ENCODE peak calls at places on chromosomes 11 and 22, in five cellular contexts. One of them, this sample, is unnamed.

GRCh38 chr22:36921309-36922096 is 8.1 kb downstream of the CSF2RB start:
- DNase-seq in BE2C: no peak
- DNase-seq in fibroblast of mammary gland: no peak
- DNase-seq in right atrium auricular region: peak; percentile 58
- DNase-seq in activated CD8-positive, alpha-beta T cell treated with anti-CD3 and anti-CD28 coated beads for 36 hours: peak; percentile 13
- DNase-seq in this sample: no peak

GRCh38 chr11:134861490-134862107 is 449.6 kb upstream of the B3GAT1 start:
- DNase-seq in BE2C: no peak
- DNase-seq in fibroblast of mammary gland: no peak
- DNase-seq in right atrium auricular region: no peak
- DNase-seq in activated CD8-positive, alpha-beta T cell treated with anti-CD3 and anti-CD28 coated beads for 36 hours: peak; percentile 5
- DNase-seq in this sample: no peak

GRCh38 chr11:126855536-126855935 is 145.0 kb downstream of the KIRREL3 start:
- DNase-seq in BE2C: no peak
- DNase-seq in fibroblast of mammary gland: no peak
- DNase-seq in right atrium auricular region: no peak
- DNase-seq in activated CD8-positive, alpha-beta T cell treated with anti-CD3 and anti-CD28 coated beads for 36 hours: no peak
- DNase-seq in this sample: no peak

GRCh38 chr22:48945621-48946458 is 881.8 kb downstream of the BRD1 start:
- DNase-seq in BE2C: no peak
- DNase-seq in fibroblast of mammary gland: no peak
- DNase-seq in right atrium auricular region: peak; percentile 44
- DNase-seq in activated CD8-positive, alpha-beta T cell treated with anti-CD3 and anti-CD28 coated beads for 36 hours: no peak
- DNase-seq in this sample: no peak

GRCh38 chr11:17368551-17368950 is 17.0 kb downstream of the NCR3LG1 start:
- DNase-seq in BE2C: no peak
- DNase-seq in fibroblast of mammary gland: no peak
- DNase-seq in right atrium auricular region: no peak
- DNase-seq in activated CD8-positive, alpha-beta T cell treated with anti-CD3 and anti-CD28 coated beads for 36 hours: no peak
- DNase-seq in this sample: no peak

GRCh38 chr11:73350908-73351636 is 25.1 kb upstream of the RELT start:
- DNase-seq in BE2C: peak; percentile 50
- DNase-seq in fibroblast of mammary gland: peak; percentile 85
- DNase-seq in right atrium auricular region: peak; percentile 75
- DNase-seq in activated CD8-positive, alpha-beta T cell treated with anti-CD3 and anti-CD28 coated beads for 36 hours: peak; percentile 74
- DNase-seq in this sample: peak; percentile 60

GRCh38 chr11:111429066-111429506 is 50.0 kb upstream of the POU2AF1 start:
- DNase-seq in BE2C: peak; percentile 51
- DNase-seq in fibroblast of mammary gland: peak; percentile 81
- DNase-seq in right atrium auricular region: peak; percentile 83
- DNase-seq in activated CD8-positive, alpha-beta T cell treated with anti-CD3 and anti-CD28 coated beads for 36 hours: peak; percentile 84
- DNase-seq in this sample: peak; percentile 38

GRCh38 chr11:44778200-44779100 is 51.7 kb downstream of the TSPAN18 start:
- DNase-seq in BE2C: no peak
- DNase-seq in fibroblast of mammary gland: no peak
- DNase-seq in right atrium auricular region: no peak
- DNase-seq in activated CD8-positive, alpha-beta T cell treated with anti-CD3 and anti-CD28 coated beads for 36 hours: no peak
- DNase-seq in this sample: no peak

GRCh38 chr11:100592619-100593309 is 94.3 kb upstream of the ARHGAP42 start:
- DNase-seq in BE2C: no peak
- DNase-seq in fibroblast of mammary gland: no peak
- DNase-seq in right atrium auricular region: no peak
- DNase-seq in activated CD8-positive, alpha-beta T cell treated with anti-CD3 and anti-CD28 coated beads for 36 hours: no peak
- DNase-seq in this sample: no peak

GRCh38 chr22:47213571-47214230 is 451.3 kb downstream of the TBC1D22A start:
- DNase-seq in BE2C: peak; percentile 56
- DNase-seq in fibroblast of mammary gland: peak; percentile 5
- DNase-seq in right atrium auricular region: no peak
- DNase-seq in activated CD8-positive, alpha-beta T cell treated with anti-CD3 and anti-CD28 coated beads for 36 hours: peak; percentile 71
- DNase-seq in this sample: no peak

GRCh38 chr11:3880724-3881123 is 25.3 kb downstream of the STIM1 start:
- DNase-seq in BE2C: peak; percentile 11
- DNase-seq in fibroblast of mammary gland: peak; percentile 70
- DNase-seq in right atrium auricular region: no peak
- DNase-seq in activated CD8-positive, alpha-beta T cell treated with anti-CD3 and anti-CD28 coated beads for 36 hours: no peak
- DNase-seq in this sample: no peak

GRCh38 chr11:112797072-112797471 is 164.1 kb upstream of the NCAM1 start:
- DNase-seq in BE2C: peak; percentile 62
- DNase-seq in fibroblast of mammary gland: no peak
- DNase-seq in right atrium auricular region: no peak
- DNase-seq in activated CD8-positive, alpha-beta T cell treated with anti-CD3 and anti-CD28 coated beads for 36 hours: no peak
- DNase-seq in this sample: no peak

GRCh38 chr11:65430406-65431217 is 8.0 kb downstream of the NEAT1 start:
- DNase-seq in BE2C: no peak
- DNase-seq in fibroblast of mammary gland: peak; percentile 75
- DNase-seq in right atrium auricular region: peak; percentile 50
- DNase-seq in activated CD8-positive, alpha-beta T cell treated with anti-CD3 and anti-CD28 coated beads for 36 hours: peak; percentile 50
- DNase-seq in this sample: no peak

GRCh38 chr11:2383823-2384722 is 7.0 kb downstream of the CD81 start:
- DNase-seq in BE2C: no peak
- DNase-seq in fibroblast of mammary gland: peak; percentile 36
- DNase-seq in right atrium auricular region: no peak
- DNase-seq in activated CD8-positive, alpha-beta T cell treated with anti-CD3 and anti-CD28 coated beads for 36 hours: no peak
- DNase-seq in this sample: no peak

GRCh38 chr11:61041755-61042518 is 60.4 kb upstream of the CD5 start:
- DNase-seq in BE2C: no peak
- DNase-seq in fibroblast of mammary gland: no peak
- DNase-seq in right atrium auricular region: no peak
- DNase-seq in activated CD8-positive, alpha-beta T cell treated with anti-CD3 and anti-CD28 coated beads for 36 hours: peak; percentile 90
- DNase-seq in this sample: peak; percentile 74

GRCh38 chr22:48118654-48119053 is 1356.2 kb downstream of the TBC1D22A start:
- DNase-seq in BE2C: no peak
- DNase-seq in fibroblast of mammary gland: no peak
- DNase-seq in right atrium auricular region: peak; percentile 34
- DNase-seq in activated CD8-positive, alpha-beta T cell treated with anti-CD3 and anti-CD28 coated beads for 36 hours: no peak
- DNase-seq in this sample: no peak

GRCh38 chr11:58734681-58735490 is 3.1 kb upstream of the GLYAT start:
- DNase-seq in BE2C: no peak
- DNase-seq in fibroblast of mammary gland: no peak
- DNase-seq in right atrium auricular region: no peak
- DNase-seq in activated CD8-positive, alpha-beta T cell treated with anti-CD3 and anti-CD28 coated beads for 36 hours: no peak
- DNase-seq in this sample: no peak

GRCh38 chr22:47628477-47629272 is 866.2 kb downstream of the TBC1D22A start:
- DNase-seq in BE2C: no peak
- DNase-seq in fibroblast of mammary gland: no peak
- DNase-seq in right atrium auricular region: peak; percentile 16
- DNase-seq in activated CD8-positive, alpha-beta T cell treated with anti-CD3 and anti-CD28 coated beads for 36 hours: no peak
- DNase-seq in this sample: no peak

GRCh38 chr11:58615556-58615955 is 6.9 kb upstream of the CNTF start:
- DNase-seq in BE2C: no peak
- DNase-seq in fibroblast of mammary gland: no peak
- DNase-seq in right atrium auricular region: no peak
- DNase-seq in activated CD8-positive, alpha-beta T cell treated with anti-CD3 and anti-CD28 coated beads for 36 hours: no peak
- DNase-seq in this sample: no peak

GRCh38 chr11:72585762-72586590 is 88.2 kb downstream of the PDE2A start:
- DNase-seq in BE2C: peak; percentile 71
- DNase-seq in fibroblast of mammary gland: peak; percentile 50
- DNase-seq in right atrium auricular region: peak; percentile 75
- DNase-seq in activated CD8-positive, alpha-beta T cell treated with anti-CD3 and anti-CD28 coated beads for 36 hours: peak; percentile 72
- DNase-seq in this sample: peak; percentile 67

GRCh38 chr11:127875076-127875475 is 712.3 kb downstream of the ETS1 start:
- DNase-seq in BE2C: no peak
- DNase-seq in fibroblast of mammary gland: no peak
- DNase-seq in right atrium auricular region: no peak
- DNase-seq in activated CD8-positive, alpha-beta T cell treated with anti-CD3 and anti-CD28 coated beads for 36 hours: no peak
- DNase-seq in this sample: no peak

GRCh38 chr11:108895579-108896480 is 231.0 kb downstream of the DDX10 start:
- DNase-seq in BE2C: no peak
- DNase-seq in fibroblast of mammary gland: peak; percentile 39
- DNase-seq in right atrium auricular region: no peak
- DNase-seq in activated CD8-positive, alpha-beta T cell treated with anti-CD3 and anti-CD28 coated beads for 36 hours: no peak
- DNase-seq in this sample: no peak

GRCh38 chr11:5937868-5938602 is 4.0 kb upstream of the OR56A3 start:
- DNase-seq in BE2C: no peak
- DNase-seq in fibroblast of mammary gland: no peak
- DNase-seq in right atrium auricular region: no peak
- DNase-seq in activated CD8-positive, alpha-beta T cell treated with anti-CD3 and anti-CD28 coated beads for 36 hours: no peak
- DNase-seq in this sample: no peak

GRCh38 chr11:125224391-125225015 is 60.0 kb downstream of the PKNOX2 start:
- DNase-seq in BE2C: no peak
- DNase-seq in fibroblast of mammary gland: peak; percentile 17
- DNase-seq in right atrium auricular region: peak; percentile 73
- DNase-seq in activated CD8-positive, alpha-beta T cell treated with anti-CD3 and anti-CD28 coated beads for 36 hours: peak; percentile 8
- DNase-seq in this sample: peak; percentile 52

GRCh38 chr11:131546218-131546895 is 175.9 kb downstream of the NTM start:
- DNase-seq in BE2C: no peak
- DNase-seq in fibroblast of mammary gland: no peak
- DNase-seq in right atrium auricular region: no peak
- DNase-seq in activated CD8-positive, alpha-beta T cell treated with anti-CD3 and anti-CD28 coated beads for 36 hours: no peak
- DNase-seq in this sample: no peak

GRCh38 chr22:42268852-42269406 is 1.5 kb downstream of the TCF20 start:
- DNase-seq in BE2C: no peak
- DNase-seq in fibroblast of mammary gland: no peak
- DNase-seq in right atrium auricular region: no peak
- DNase-seq in activated CD8-positive, alpha-beta T cell treated with anti-CD3 and anti-CD28 coated beads for 36 hours: no peak
- DNase-seq in this sample: no peak

DNA sequence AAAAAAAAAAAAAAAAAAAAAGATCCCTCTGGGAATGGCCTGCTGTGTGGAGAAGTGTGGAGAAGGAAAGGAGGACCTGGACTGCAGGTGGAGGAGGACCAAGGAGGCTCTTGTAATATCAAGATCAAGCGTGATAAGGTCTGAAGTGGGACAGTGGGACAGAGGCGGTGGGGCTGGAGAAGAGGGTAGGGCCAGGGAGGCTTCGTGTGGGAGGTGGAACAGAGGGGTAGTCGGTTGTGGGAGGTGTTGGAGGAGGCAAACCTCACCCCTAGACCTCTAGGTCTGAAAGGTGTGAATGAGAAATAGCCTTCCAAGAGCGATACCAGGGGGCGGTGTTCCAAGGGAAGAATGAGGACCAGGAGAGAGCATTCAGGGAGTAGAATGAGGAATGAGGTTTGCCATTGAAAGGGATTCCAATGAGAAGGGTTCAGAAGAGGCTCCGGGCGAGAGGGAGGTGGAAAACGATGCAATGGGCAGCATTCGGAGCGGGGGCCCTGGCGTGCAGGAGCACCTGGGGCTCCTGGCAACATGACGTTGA is 44.2 kb downstream of the MCHR1 start:
- DNase-seq in BE2C: no peak
- DNase-seq in fibroblast of mammary gland: no peak
- DNase-seq in right atrium auricular region: no peak
- DNase-seq in activated CD8-positive, alpha-beta T cell treated with anti-CD3 and anti-CD28 coated beads for 36 hours: no peak
- DNase-seq in this sample: no peak
- TF ChIP-seq CTCF in BE2C: no peak
- TF ChIP-seq CTCF in fibroblast of mammary gland: no peak
- TF ChIP-seq CTCF in right atrium auricular region: no peak
- TF ChIP-seq CTCF in activated CD8-positive, alpha-beta T cell treated with anti-CD3 and anti-CD28 coated beads for 36 hours: no peak
- TF ChIP-seq CTCF in this sample: no peak

GRCh38 chr11:13462311-13462927 is 603 bp downstream of the BTBD10 start:
- DNase-seq in BE2C: peak; percentile 64
- DNase-seq in fibroblast of mammary gland: peak; percentile 24
- DNase-seq in right atrium auricular region: no peak
- DNase-seq in activated CD8-positive, alpha-beta T cell treated with anti-CD3 and anti-CD28 coated beads for 36 hours: peak; percentile 69
- DNase-seq in this sample: peak; percentile 83
- TF ChIP-seq CTCF in BE2C: no peak
- TF ChIP-seq CTCF in fibroblast of mammary gland: no peak
- TF ChIP-seq CTCF in right atrium auricular region: no peak
- TF ChIP-seq CTCF in activated CD8-positive, alpha-beta T cell treated with anti-CD3 and anti-CD28 coated beads for 36 hours: no peak
- TF ChIP-seq CTCF in this sample: no peak

GRCh38 chr11:33894402-33894754 is 2.5 kb upstream of the LMO2 start:
- DNase-seq in BE2C: no peak
- DNase-seq in fibroblast of mammary gland: no peak
- DNase-seq in right atrium auricular region: no peak
- DNase-seq in activated CD8-positive, alpha-beta T cell treated with anti-CD3 and anti-CD28 coated beads for 36 hours: no peak
- DNase-seq in this sample: no peak

GRCh38 chr11:33891714-33892327 is at the start of gene LMO2:
- DNase-seq in BE2C: no peak
- DNase-seq in fibroblast of mammary gland: no peak
- DNase-seq in right atrium auricular region: no peak
- DNase-seq in activated CD8-positive, alpha-beta T cell treated with anti-CD3 and anti-CD28 coated beads for 36 hours: peak; percentile 25
- DNase-seq in this sample: no peak

GRCh38 chr11:33892906-33893594 is 1.2 kb upstream of the LMO2 start:
- DNase-seq in BE2C: no peak
- DNase-seq in fibroblast of mammary gland: no peak
- DNase-seq in right atrium auricular region: no peak
- DNase-seq in activated CD8-positive, alpha-beta T cell treated with anti-CD3 and anti-CD28 coated beads for 36 hours: peak; percentile 33
- DNase-seq in this sample: no peak

GRCh38 chr11:33895752-33896137 is 3.9 kb upstream of the LMO2 start:
- DNase-seq in BE2C: no peak
- DNase-seq in fibroblast of mammary gland: no peak
- DNase-seq in right atrium auricular region: no peak
- DNase-seq in activated CD8-positive, alpha-beta T cell treated with anti-CD3 and anti-CD28 coated beads for 36 hours: no peak
- DNase-seq in this sample: no peak

DNA sequence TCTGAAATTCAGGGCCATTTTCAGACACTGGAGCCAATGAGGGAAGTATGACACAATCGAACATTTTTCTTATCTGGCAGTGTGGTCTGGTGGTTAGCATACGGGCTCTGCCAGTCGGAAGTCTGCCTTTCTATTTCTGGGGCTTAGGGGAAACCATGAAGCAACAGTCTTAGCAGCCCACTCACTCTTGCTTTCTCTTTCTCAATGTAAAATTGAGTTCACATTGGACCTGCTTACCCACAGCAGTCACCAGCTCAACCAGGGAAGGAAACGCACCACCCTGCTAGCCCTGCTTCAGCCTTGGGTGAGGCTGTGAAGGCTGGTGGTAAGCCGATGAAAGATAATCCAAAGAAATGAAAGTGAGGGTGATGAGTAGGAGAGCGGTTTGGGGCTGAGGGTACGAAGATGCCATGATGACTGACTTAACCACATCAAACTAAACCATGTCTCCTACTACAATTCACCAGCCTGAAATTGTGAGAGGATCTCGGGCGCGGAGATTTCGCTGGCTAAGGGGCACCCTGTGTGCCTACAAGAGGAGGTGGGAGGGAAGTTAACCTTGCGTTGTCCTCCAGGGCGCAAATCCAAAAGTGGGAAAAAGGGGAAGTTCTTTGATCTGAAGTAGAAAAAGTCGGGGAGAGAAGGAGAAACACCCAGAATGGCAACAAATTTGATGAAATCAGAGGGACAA is 2.0 kb upstream of the LMO2 start:
- DNase-seq in BE2C: no peak
- DNase-seq in fibroblast of mammary gland: no peak
- DNase-seq in right atrium auricular region: no peak
- DNase-seq in activated CD8-positive, alpha-beta T cell treated with anti-CD3 and anti-CD28 coated beads for 36 hours: peak; percentile 91
- DNase-seq in this sample: no peak
- TF ChIP-seq CTCF in BE2C: no peak
- TF ChIP-seq CTCF in fibroblast of mammary gland: no peak
- TF ChIP-seq CTCF in right atrium auricular region: no peak
- TF ChIP-seq CTCF in activated CD8-positive, alpha-beta T cell treated with anti-CD3 and anti-CD28 coated beads for 36 hours: no peak
- TF ChIP-seq CTCF in this sample: no peak

DNA sequence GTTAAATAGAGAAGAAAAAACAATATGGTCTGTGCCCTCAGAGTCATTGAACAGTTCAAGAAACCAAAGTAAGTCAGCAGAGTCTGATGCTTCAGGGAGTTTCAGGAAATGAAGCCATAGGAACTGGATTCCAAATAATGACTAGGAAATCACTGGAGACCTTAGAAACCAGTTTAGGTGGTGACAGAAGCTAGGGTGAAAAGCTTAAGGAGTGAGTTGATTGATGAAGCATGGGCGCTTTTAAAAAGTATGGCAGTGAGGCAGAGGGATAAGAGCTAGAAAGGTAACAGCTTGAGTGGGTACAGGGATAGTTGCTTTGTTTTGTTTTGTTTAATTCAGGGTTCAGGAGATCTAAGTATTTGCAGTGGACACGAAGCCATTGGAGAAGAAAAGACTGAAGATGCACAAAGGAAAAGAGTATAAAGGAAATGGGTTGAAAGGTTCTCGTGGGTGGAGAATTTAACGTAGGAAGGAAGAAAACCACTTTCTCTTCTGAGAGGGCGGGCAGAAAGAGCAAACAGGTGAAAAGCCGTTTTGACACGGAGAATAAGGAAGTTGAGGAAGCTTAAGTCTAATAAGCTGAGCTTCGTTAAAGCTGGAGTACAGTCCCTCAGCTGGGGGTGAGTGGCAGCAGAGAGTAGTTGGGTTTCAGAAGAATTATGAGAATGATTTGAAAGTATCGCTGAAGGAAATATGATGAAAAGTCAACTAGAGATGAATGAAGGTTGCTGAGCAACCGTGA is 14.8 kb downstream of the SGSM3 start:
- DNase-seq in BE2C: no peak
- DNase-seq in fibroblast of mammary gland: no peak
- DNase-seq in right atrium auricular region: no peak
- DNase-seq in activated CD8-positive, alpha-beta T cell treated with anti-CD3 and anti-CD28 coated beads for 36 hours: peak; percentile 58
- DNase-seq in this sample: no peak
- TF ChIP-seq CTCF in BE2C: no peak
- TF ChIP-seq CTCF in fibroblast of mammary gland: no peak
- TF ChIP-seq CTCF in right atrium auricular region: no peak
- TF ChIP-seq CTCF in activated CD8-positive, alpha-beta T cell treated with anti-CD3 and anti-CD28 coated beads for 36 hours: no peak
- TF ChIP-seq CTCF in this sample: no peak

This sample was measured in glutamatergic neuron.